ENCODE peak calls at places on chromosomes 7 and 10, in five cellular contexts. H is cardiac muscle cell; J is brain microvascular endothelial cell; M is CD4-positive, alpha-beta memory T cell; P is AG04450. R is an unnamed sample.

GRCh38 chr7:2757904-2758672 is 70.1 kb downstream of the AMZ1 start:
- DNase-seq in H (peak), J (peak), M (peak), P (peak), R (no peak)

GRCh38 chr7:131745645-131746248 is 189.3 kb upstream of the PODXL start:
- DNase-seq in H (peak), J (peak), M (no peak), P (no peak), R (no peak)

GRCh38 chr7:111878788-111879187 is 316.5 kb upstream of the IMMP2L start:
- DNase-seq in H (no peak), J (no peak), M (no peak), P (no peak), R (no peak)

GRCh38 chr10:132698211-132698751 is 87.7 kb downstream of the NKX6-2 start:
- DNase-seq in H (no peak), J (no peak), M (no peak), P (no peak), R (no peak)

GRCh38 chr7:46285856-46286255 is 364.8 kb upstream of the IGFBP3 start:
- DNase-seq in H (no peak), J (no peak), M (no peak), P (no peak), R (no peak)

GRCh38 chr7:28106316-28106957 is 74.2 kb downstream of the JAZF1 start:
- DNase-seq in H (no peak), J (peak), M (no peak), P (peak), R (no peak)

GRCh38 chr7:129136887-129137647 is 7.4 kb upstream of the TSPAN33 start:
- DNase-seq in H (no peak), J (no peak), M (peak), P (no peak), R (no peak)

GRCh38 chr7:108263364-108263951 is 133.3 kb upstream of the LAMB4 start:
- DNase-seq in H (no peak), J (no peak), M (no peak), P (no peak), R (no peak)

GRCh38 chr10:51010977-51011376 is 63.3 kb upstream of the PRKG1 start:
- DNase-seq in H (peak), J (no peak), M (peak), P (no peak), R (no peak)

GRCh38 chr10:124012991-124013390 is 80.4 kb downstream of the CHST15 start:
- DNase-seq in H (no peak), J (no peak), M (no peak), P (no peak), R (no peak)

GRCh38 chr7:75646551-75647102 is 92.1 kb downstream of the HIP1 start:
- DNase-seq in H (no peak), J (no peak), M (no peak), P (no peak), R (no peak)

GRCh38 chr10:8691498-8692017 is 637.1 kb downstream of the GATA3 start:
- DNase-seq in H (no peak), J (no peak), M (no peak), P (no peak), R (no peak)

GRCh38 chr7:90516257-90516656 is 46.8 kb downstream of the PTTG1IP2 start:
- DNase-seq in H (no peak), J (no peak), M (no peak), P (no peak), R (no peak)

GRCh38 chr7:149776305-149776704 is 2.9 kb upstream of the ZNF467 start:
- DNase-seq in H (peak), J (peak), M (no peak), P (no peak), R (peak)

GRCh38 chr10:97381626-97382025 is 19.5 kb downstream of the RRP12 start:
- DNase-seq in H (no peak), J (no peak), M (no peak), P (no peak), R (no peak)

GRCh38 chr10:84540022-84540616 is 211.7 kb downstream of the CCSER2 start:
- DNase-seq in H (peak), J (peak), M (no peak), P (peak), R (no peak)

GRCh38 chr10:130737622-130738021 is 573.9 kb downstream of the TCERG1L start:
- DNase-seq in H (peak), J (no peak), M (no peak), P (no peak), R (no peak)

GRCh38 chr10:62887642-62888041 is 71.5 kb upstream of the EGR2 start:
- DNase-seq in H (no peak), J (no peak), M (no peak), P (no peak), R (no peak)

GRCh38 chr10:57627642-57628178 is 640.0 kb downstream of the IPMK start:
- DNase-seq in H (no peak), J (no peak), M (no peak), P (no peak), R (no peak)

GRCh38 chr10:107701947-107702346 is 537.4 kb upstream of the SORCS1 start:
- DNase-seq in H (no peak), J (no peak), M (no peak), P (no peak), R (no peak)

GRCh38 chr10:14604181-14605142 is 170.2 kb downstream of the FAM107B start:
- DNase-seq in H (peak), J (peak), M (peak), P (no peak), R (peak)

GRCh38 chr10:14606633-14607032 is 168.1 kb downstream of the FAM107B start:
- DNase-seq in H (no peak), J (no peak), M (no peak), P (no peak), R (no peak)

GRCh38 chr10:14602807-14603538 is 171.7 kb downstream of the FAM107B start:
- DNase-seq in H (no peak), J (no peak), M (no peak), P (no peak), R (no peak)

GRCh38 chr10:14603539-14604102 is 171.1 kb downstream of the FAM107B start:
- DNase-seq in H (no peak), J (no peak), M (no peak), P (no peak), R (no peak)

GRCh38 chr10:14605231-14605925 is 169.3 kb downstream of the FAM107B start:
- DNase-seq in H (peak), J (no peak), M (peak), P (no peak), R (no peak)
- H3K27ac ChIP-seq in H (no peak), J (no peak), M (peak), P (peak), R (no peak)

DNA sequence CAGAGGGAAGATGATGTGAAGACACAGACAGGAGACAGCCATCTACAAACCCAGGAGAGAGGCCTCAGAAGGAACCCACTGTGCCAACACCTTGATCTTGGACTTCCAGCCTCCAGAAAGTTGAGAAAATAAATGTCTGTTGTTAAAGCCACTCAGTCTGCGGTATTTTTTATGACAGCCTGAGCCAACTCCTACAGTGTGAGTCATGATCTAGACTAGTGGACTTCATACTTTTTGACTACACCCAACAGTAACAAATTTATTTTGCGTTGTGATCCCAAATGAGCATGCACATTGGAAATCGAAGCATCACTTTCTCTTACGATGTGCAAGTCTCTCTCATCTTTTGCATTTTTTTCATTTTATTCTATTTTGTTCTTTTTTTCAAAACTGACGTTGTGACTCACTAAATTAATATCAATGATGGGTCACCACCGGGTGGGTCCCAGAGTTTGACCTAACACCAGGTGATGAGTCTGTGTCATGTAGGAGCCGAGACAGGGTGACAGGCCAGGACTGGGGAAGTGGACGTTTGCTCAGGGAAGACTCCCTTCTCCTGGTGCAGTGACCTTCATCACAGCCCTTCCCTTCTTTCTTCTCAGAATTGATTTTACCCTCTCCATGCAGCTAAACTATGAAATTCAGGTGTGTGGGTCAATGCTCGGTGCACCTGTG is 28.9 kb downstream of the PHYH start:
- DNase-seq in H (peak), J (peak), M (no peak), P (no peak), R (no peak)
- H3K27ac ChIP-seq in H (no peak), J (no peak), M (no peak), P (no peak), R (no peak)

GRCh38 chr10:71840177-71840711 is 10.8 kb downstream of the PSAP start:
- DNase-seq in H (peak), J (peak), M (no peak), P (peak), R (peak)

GRCh38 chr10:71840936-71841335 is 10.1 kb downstream of the PSAP start:
- DNase-seq in H (no peak), J (no peak), M (no peak), P (no peak), R (no peak)

GRCh38 chr10:71844084-71844483 is 7.0 kb downstream of the PSAP start:
- DNase-seq in H (no peak), J (no peak), M (no peak), P (no peak), R (no peak)

GRCh38 chr10:71842856-71843530 is 8.1 kb downstream of the PSAP start:
- DNase-seq in H (no peak), J (no peak), M (no peak), P (no peak), R (no peak)

DNA sequence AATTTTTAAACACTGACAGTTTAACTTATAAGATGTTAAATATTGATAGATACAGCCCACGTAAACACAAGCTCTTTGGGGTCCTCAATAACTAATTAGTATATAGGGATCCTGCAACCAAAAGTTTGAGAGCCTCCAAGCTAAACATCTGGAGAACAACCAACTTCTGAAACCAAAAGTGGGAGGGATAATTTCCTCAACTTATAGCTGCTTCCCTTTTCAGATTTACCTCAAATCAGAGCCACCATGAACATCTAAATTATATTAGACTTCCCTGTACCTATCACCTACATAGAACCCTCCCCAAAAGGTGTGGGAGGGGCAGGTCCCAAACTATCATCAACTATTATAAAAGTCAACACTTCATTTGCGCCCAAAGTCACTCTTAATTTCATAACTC is 8.6 kb downstream of the PSAP start:
- DNase-seq in H (no peak), J (no peak), M (no peak), P (no peak), R (no peak)
- H3K27ac ChIP-seq in H (no peak), J (no peak), M (no peak), P (no peak), R (no peak)

GRCh38 chr7:25851332-25852248 is 300.4 kb upstream of the NFE2L3 start:
- DNase-seq in H (peak), J (peak), M (peak), P (peak), R (peak)
- H3K27ac ChIP-seq in H (no peak), J (peak), M (no peak), P (no peak), R (no peak)

DNA sequence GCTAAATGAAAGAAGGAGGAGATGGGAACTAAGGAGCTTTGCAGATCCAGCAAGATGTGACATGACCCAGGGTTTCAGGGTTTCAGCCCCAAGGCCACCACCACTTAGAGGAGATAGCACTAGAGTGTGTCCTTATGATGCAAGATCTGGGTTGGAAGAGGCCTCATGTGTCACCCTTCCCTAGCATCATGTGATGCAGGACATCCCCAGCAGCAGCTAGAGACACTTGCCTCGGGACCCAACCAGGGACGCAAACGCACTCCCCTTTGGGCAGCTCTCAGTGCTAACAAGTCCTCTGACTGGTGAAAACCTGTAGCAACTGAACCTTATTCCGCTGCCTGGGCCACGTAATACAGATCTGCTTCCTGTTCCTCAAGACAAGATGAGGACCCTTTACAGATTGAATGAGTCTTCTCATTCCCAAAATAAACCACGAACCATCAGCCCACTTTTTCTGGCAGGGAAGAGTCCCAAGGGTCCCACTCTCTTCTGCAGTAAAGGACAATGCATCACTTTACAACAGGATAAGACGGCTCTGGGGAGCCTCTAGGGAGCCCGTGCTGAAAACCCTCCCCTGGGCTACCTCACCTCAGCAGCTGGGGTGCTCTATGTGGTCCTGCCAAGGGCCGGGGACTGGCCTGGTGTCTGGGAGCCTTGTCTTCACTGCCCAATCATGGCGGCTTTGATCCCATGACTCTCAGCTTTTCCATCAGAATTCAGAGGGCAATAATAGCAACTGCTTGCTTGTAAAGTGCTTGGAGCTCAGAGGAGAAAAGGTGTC is 44.8 kb upstream of the GDF10 start:
- DNase-seq in H (no peak), J (no peak), M (no peak), P (no peak), R (no peak)
- H3K27ac ChIP-seq in H (no peak), J (no peak), M (no peak), P (no peak), R (no peak)

GRCh38 chr10:120162471-120162870 is 269.9 kb downstream of the SEC23IP start:
- DNase-seq in H (no peak), J (no peak), M (no peak), P (no peak), R (no peak)

GRCh38 chr10:120161116-120161515 is 268.6 kb downstream of the SEC23IP start:
- DNase-seq in H (no peak), J (no peak), M (no peak), P (no peak), R (no peak)

GRCh38 chr10:120156614-120157274 is 264.2 kb downstream of the SEC23IP start:
- DNase-seq in H (no peak), J (no peak), M (no peak), P (no peak), R (no peak)
- H3K27ac ChIP-seq in H (no peak), J (no peak), M (no peak), P (no peak), R (no peak)

GRCh38 chr10:111430070-111430469 is 353.2 kb downstream of the ADRA2A start:
- DNase-seq in H (no peak), J (no peak), M (no peak), P (no peak), R (no peak)
- H3K27ac ChIP-seq in H (no peak), J (no peak), M (no peak), P (no peak), R (no peak)

DNA sequence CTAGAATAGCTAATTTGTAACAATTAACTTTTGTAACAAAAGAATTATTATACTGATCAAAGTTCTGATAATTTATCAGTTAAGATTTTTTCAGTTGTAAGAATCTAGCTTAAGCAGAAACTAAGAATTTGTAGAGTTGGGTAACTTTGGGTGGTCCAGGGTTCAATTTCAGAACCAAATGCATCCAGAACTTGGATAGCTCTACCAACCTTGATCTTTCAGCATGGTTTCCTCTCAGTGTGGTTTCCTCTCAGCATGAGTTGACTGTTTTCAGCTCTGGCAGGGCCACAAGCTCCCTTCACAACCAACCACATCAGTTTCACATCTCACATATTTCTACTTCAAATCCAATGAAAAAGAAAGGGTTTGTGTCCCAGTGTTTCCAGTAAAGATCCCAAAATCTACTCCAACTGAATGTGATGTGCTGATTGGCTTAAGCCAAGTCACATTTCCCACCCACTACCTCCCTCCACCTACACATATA is 3.3 kb upstream of the FAS start:
- DNase-seq in H (no peak), J (no peak), M (no peak), P (no peak), R (no peak)
- H3K27ac ChIP-seq in H (no peak), J (no peak), M (no peak), P (no peak), R (no peak)

GRCh38 chr10:86415583-86415982 is 49.0 kb upstream of the GRID1 start:
- DNase-seq in H (no peak), J (no peak), M (no peak), P (no peak), R (no peak)

GRCh38 chr10:86411281-86411841 is 44.8 kb upstream of the GRID1 start:
- DNase-seq in H (peak), J (peak), M (no peak), P (peak), R (no peak)

GRCh38 chr10:86411852-86412550 is 45.4 kb upstream of the GRID1 start:
- DNase-seq in H (no peak), J (no peak), M (no peak), P (no peak), R (no peak)

GRCh38 chr10:86413046-86413728 is 46.6 kb upstream of the GRID1 start:
- DNase-seq in H (peak), J (peak), M (peak), P (no peak), R (no peak)

GRCh38 chr10:86415099-86415498 is 48.5 kb upstream of the GRID1 start:
- DNase-seq in H (no peak), J (no peak), M (no peak), P (no peak), R (no peak)
- H3K27ac ChIP-seq in H (no peak), J (no peak), M (no peak), P (no peak), R (no peak)